ENCODE peak calls at places on chromosomes 13 and 19, in nine cellular contexts. D is epithelial cell of esophagus, H is astrocyte, W is H1, Y is colonic mucosa, X is uterus, P is fibroblast of pulmonary artery, Z is neural progenitor cell, I is left ventricle myocardium inferior. A is an unnamed sample.

GRCh38 chr19:10290439-10290875 is 705 bp downstream of the ICAM5 start:
- DNase-seq in I (no peak), Z (peak), Y (no peak), P (no peak), W (no peak), H (no peak), X (no peak), D (peak), A (peak)

GRCh38 chr13:24905242-24905641 is 141.3 kb downstream of the RNF17 start:
- DNase-seq in P (peak), W (no peak), I (no peak), Z (no peak), D (peak), H (no peak), X (no peak), Y (no peak), A (peak)

GRCh38 chr19:14002571-14003278 is 3.4 kb downstream of the RFX1 start:
- DNase-seq in X (no peak), W (no peak), Z (no peak), I (peak), P (no peak), Y (no peak), H (no peak), D (no peak), A (no peak)

GRCh38 chr13:110811008-110811720 is 97.7 kb downstream of the ING1 start:
- DNase-seq in X (no peak), H (no peak), I (no peak), D (no peak), Y (no peak), P (peak), Z (no peak), W (no peak), A (no peak)

GRCh38 chr19:7013678-7014077 is 7.6 kb downstream of the MBD3L2B start:
- DNase-seq in X (no peak), I (no peak), H (no peak), Y (peak), P (peak), D (peak), Z (no peak), W (no peak), A (no peak)

GRCh38 chr13:110624766-110625756 is 9.7 kb downstream of the NAXD start:
- DNase-seq in P (no peak), Y (no peak), Z (peak), X (no peak), H (no peak), W (no peak), D (no peak), I (no peak), A (no peak)

GRCh38 chr13:89923731-89924130 is 1423.8 kb upstream of the MIR17HG start:
- DNase-seq in W (no peak), I (no peak), X (no peak), D (peak), Z (no peak), Y (no peak), H (peak), P (peak), A (no peak)

GRCh38 chr19:55116232-55117062 is 990 bp downstream of the PPP1R12C start:
- DNase-seq in X (peak), W (no peak), D (peak), Y (peak), Z (peak), I (peak), H (peak), P (peak), A (peak)

GRCh38 chr13:55361141-55361540 is 1779.6 kb upstream of the PRR20A start:
- DNase-seq in Z (no peak), W (no peak), X (no peak), P (no peak), D (no peak), H (no peak), Y (no peak), I (no peak), A (no peak)

GRCh38 chr19:55005684-55006488 is 32.2 kb downstream of the GP6 start:
- DNase-seq in Z (peak), D (no peak), P (no peak), X (no peak), I (no peak), Y (peak), W (no peak), H (peak), A (no peak)

GRCh38 chr13:19581675-19582074 is 20.3 kb upstream of the TPTE2 start:
- DNase-seq in W (no peak), H (no peak), I (no peak), D (no peak), P (no peak), Z (no peak), X (no peak), Y (no peak), A (no peak)

GRCh38 chr19:56071151-56071550 is 49.9 kb downstream of the ZNF787 start:
- DNase-seq in W (no peak), Y (no peak), Z (peak), X (no peak), P (no peak), D (no peak), H (no peak), I (no peak), A (no peak)

GRCh38 chr19:39539165-39539518 is 819 bp downstream of the EID2 start:
- DNase-seq in Y (no peak), I (no peak), Z (peak), W (no peak), X (no peak), P (peak), D (no peak), H (peak), A (peak)

GRCh38 chr13:112443191-112444000 is 67.2 kb downstream of the SPACA7 start:
- DNase-seq in P (no peak), D (no peak), I (no peak), W (no peak), Z (peak), H (no peak), Y (peak), X (no peak), A (no peak)

GRCh38 chr13:112457485-112457884 is 81.3 kb downstream of the SPACA7 start:
- DNase-seq in Z (no peak), P (no peak), H (no peak), X (no peak), D (peak), W (no peak), I (no peak), Y (peak), A (no peak)

GRCh38 chr19:24033308-24033961 is 53.6 kb upstream of the ZNF254 start:
- DNase-seq in D (peak), H (peak), Y (peak), Z (peak), W (peak), P (peak), X (peak), I (peak), A (peak)
- TF ChIP-seq CTCF in D (no peak), H (no peak), Y (no peak), Z (peak), W (no peak), P (no peak), X (no peak), I (peak), A (no peak)

DNA sequence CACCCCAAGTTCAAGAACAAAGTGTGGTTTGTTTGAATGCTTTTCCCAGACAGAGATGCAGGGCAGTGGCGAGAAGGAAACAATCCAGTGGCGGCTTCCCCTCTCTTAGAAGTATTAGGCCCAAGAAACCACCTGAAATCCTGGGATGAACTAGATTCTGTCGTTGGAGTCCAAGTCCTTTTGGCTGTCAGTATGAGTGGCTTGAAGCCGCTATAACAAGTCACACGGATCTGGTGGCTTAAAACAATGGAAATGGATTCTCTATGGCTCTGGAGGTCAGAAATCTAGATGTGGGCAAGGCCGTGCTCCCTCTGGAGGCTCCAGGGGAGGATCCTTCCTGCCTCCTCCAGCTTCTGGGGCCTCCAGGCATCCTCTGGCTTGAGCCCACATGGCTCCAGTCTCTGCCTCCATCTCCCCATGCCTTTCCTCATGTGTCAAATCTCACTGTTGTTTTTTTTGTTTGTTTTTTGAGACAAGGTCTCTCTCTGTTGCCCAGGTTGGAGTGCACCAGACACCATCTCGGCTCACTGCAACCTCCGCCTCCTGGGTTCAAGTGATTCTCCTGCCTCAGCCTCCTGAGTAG is 97.7 kb downstream of the GNG7 start:
- DNase-seq in H (no peak), P (no peak), X (no peak), W (no peak), Z (no peak), Y (no peak), D (no peak), I (no peak), A (no peak)
- H3K4me3 ChIP-seq in H (no peak), P (no peak), X (no peak), W (no peak), Z (no peak), Y (no peak), D (no peak), I (no peak), A (no peak)

GRCh38 chr19:50155520-50156109 is 7.5 kb downstream of the IZUMO2 start:
- DNase-seq in D (no peak), I (no peak), H (no peak), X (no peak), Y (no peak), P (no peak), Z (peak), W (no peak), A (no peak)
- TF ChIP-seq CTCF in D (no peak), I (no peak), H (no peak), X (no peak), Y (no peak), P (no peak), Z (peak), W (peak), A (no peak)

GRCh38 chr19:1904385-1905070 is 671 bp upstream of the ADAT3 start:
- DNase-seq in D (peak), P (no peak), X (peak), Y (peak), Z (peak), H (no peak), I (no peak), W (peak), A (peak)
- H3K4me3 ChIP-seq in D (peak), P (peak), X (peak), Y (no peak), Z (peak), H (peak), I (peak), W (peak), A (peak)

GRCh38 chr13:105638446-105638845 is 897.0 kb downstream of the EFNB2 start:
- DNase-seq in Y (no peak), D (peak), X (no peak), Z (no peak), P (no peak), W (no peak), H (peak), I (no peak), A (no peak)
- TF ChIP-seq CTCF in Y (no peak), D (no peak), X (no peak), Z (no peak), P (no peak), W (no peak), H (no peak), I (no peak), A (no peak)

DNA sequence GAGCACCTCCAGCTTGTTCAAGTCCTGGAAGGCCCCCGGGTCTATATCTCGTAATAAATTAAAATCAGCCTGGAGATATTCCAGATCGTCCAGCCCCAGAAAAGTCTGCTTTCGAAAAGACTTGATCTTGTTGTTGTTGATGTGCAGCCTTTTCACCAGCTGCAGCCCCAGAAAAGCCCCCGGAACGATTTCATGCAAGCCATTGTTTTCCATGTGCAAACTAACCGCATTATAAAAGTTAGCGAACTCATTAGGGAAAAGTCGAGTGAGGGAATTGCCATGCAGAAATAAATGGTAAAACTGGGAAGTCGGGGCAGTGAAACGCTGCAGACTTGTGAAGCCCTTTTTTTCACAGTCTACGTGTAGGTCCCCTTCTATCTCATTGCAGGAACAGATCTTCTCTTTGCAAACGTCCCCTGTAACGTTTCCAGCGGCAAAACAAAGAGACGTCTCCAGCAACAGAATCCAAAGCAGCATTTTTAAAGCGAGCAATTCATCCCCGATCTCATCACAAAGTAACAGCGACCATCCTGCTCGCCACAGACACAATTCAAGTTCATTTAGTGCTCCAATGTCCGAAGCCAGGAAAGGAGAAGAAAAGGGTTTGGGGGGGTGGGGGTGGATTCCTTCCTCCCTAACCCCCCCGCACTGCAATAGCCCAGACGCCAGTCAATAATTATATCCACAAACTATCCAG is 1.1 kb downstream of the SLITRK1 start:
- DNase-seq in H (no peak), W (no peak), X (no peak), I (no peak), Z (peak), Y (no peak), D (no peak), P (no peak), A (no peak)
- H3K4me3 ChIP-seq in H (peak), W (peak), X (no peak), I (no peak), Z (peak), Y (no peak), D (peak), P (no peak), A (peak)

DNA sequence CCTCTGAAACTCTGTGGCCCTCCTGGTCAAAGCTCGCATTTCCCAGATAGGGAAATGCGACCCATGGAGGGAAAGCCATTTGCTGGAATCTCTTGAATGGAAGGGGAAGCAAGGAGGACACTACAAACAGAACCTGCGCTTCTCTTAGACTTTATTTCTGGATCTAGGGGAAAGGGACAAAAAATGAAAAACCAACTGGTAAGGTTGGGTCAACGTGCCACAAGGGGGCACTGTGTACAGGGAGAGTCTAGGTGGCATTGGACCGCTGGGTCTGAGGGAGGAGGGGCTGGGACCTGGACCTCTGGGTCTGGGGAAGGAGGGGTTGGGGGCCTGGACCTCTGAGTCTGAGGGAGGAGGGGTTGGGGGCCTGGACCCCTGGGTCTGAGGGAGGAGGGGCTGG is 5.0 kb downstream of the KLK4 start:
- DNase-seq in Y (peak), W (no peak), H (no peak), Z (peak), I (no peak), P (peak), X (no peak), D (no peak), A (peak)
- TF ChIP-seq CTCF in Y (no peak), W (peak), H (peak), Z (peak), I (no peak), P (peak), X (no peak), D (peak), A (peak)

GRCh38 chr13:41678320-41678719 is 221.0 kb downstream of the RGCC start:
- DNase-seq in H (peak), Z (no peak), Y (no peak), W (no peak), P (peak), X (no peak), D (no peak), I (no peak), A (peak)
- H3K4me3 ChIP-seq in H (no peak), Z (no peak), Y (no peak), W (no peak), P (no peak), X (no peak), D (no peak), I (no peak), A (no peak)

DNA sequence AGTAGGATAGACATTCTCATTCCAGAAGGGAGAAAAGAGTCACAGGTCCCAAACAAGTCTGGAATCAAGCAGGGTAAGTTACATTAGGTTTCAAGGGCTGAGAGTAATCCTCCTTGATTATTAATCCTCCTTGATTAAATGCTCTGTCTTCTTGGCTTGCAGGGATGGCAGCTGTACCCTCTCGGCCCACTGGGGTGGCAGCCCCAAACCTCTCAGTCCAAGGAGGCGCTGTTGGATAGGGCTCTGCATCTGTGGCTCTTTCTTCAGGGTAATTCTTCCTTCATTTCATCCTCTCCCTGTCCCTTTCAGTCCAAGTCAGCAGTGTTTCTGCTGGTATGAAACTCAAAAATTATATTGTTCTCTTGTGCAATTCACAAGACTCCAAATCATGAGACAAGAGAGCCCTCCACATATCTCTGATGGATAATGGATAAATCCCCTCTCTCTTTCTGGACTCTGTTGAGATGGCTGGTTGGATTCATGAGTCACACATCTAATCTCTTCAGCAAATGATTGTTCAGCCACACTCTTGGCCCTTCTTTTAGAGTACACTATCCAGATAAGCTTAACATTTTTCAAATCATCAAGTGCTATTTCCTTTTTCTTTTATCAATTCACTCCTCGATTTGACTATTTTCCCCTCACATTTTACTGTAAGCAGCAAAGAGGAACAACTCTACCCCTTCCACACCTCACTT is 323.7 kb upstream of the HTR2A start:
- DNase-seq in I (no peak), Y (no peak), H (peak), Z (no peak), X (no peak), D (no peak), P (peak), W (no peak), A (peak)
- TF ChIP-seq CTCF in I (no peak), Y (no peak), H (no peak), Z (no peak), X (no peak), D (no peak), P (no peak), W (peak), A (peak)

A was measured in fibroblast of the aortic adventitia.